ENCODE peak calls at places on chromosomes 16 and 17, in ten cellular contexts. Y is stimulated activated CD8-positive, alpha-beta memory T cell treated with anti-CD3 and anti-CD28 coated beads, Interleukin-2, amount 100 ng/mL, for 48 hours; S is H9; W is Calu3; C is AG04449; X is T-helper 17 cell; B is AG20443; L is T-helper 1 cell; V is activated T-cell treated with anti-CD3 and anti-CD28 coated beads for 48 hours; U is iPS-NIHi11. N is an unnamed sample.

GRCh38 chr16:380837-381787 is 666 bp downstream of the PGAP6 start:
- DNase-seq in S (no peak), B (peak), C (no peak), V (no peak), X (peak), U (peak), Y (no peak), L (no peak), W (no peak), N (peak)

GRCh38 chr16:53775821-53776431 is 72.0 kb downstream of the FTO start:
- DNase-seq in X (no peak), V (no peak), C (peak), B (peak), W (peak), L (no peak), S (no peak), Y (no peak), U (no peak), N (peak)

GRCh38 chr16:59305850-59306249 is 571.7 kb upstream of the GOT2 start:
- DNase-seq in C (no peak), W (no peak), L (no peak), B (peak), V (no peak), X (no peak), S (no peak), U (no peak), Y (no peak), N (no peak)

GRCh38 chr17:6853764-6854442 is 22.4 kb upstream of the TEKT1 start:
- DNase-seq in C (no peak), V (peak), X (no peak), B (no peak), U (peak), W (no peak), Y (no peak), S (peak), L (no peak), N (no peak)

GRCh38 chr16:83137894-83138293 is 511.1 kb downstream of the CDH13 start:
- DNase-seq in Y (no peak), X (no peak), V (no peak), B (peak), S (no peak), L (no peak), C (no peak), U (no peak), W (no peak), N (peak)

GRCh38 chr16:66936462-66936861 is 1.1 kb downstream of the CES2 start:
- DNase-seq in S (no peak), Y (no peak), V (no peak), U (no peak), B (no peak), W (no peak), C (no peak), L (no peak), X (no peak), N (no peak)

GRCh38 chr17:72123496-72123963 is 2.7 kb downstream of the SOX9 start:
- DNase-seq in V (no peak), Y (no peak), U (no peak), B (no peak), L (no peak), X (no peak), S (no peak), W (peak), C (no peak), N (no peak)

GRCh38 chr17:35748323-35748960 is 4.6 kb downstream of the GAS2L2 start:
- DNase-seq in Y (no peak), B (no peak), X (no peak), W (peak), L (no peak), V (no peak), U (no peak), C (no peak), S (no peak), N (no peak)

GRCh38 chr17:41393294-41393693 is 4.1 kb downstream of the KRT31 start:
- DNase-seq in B (no peak), Y (no peak), U (no peak), W (no peak), L (no peak), C (no peak), X (no peak), V (no peak), S (no peak), N (no peak)

GRCh38 chr17:66491213-66491612 is 188.8 kb downstream of the PRKCA start:
- DNase-seq in C (no peak), V (no peak), X (no peak), L (no peak), W (no peak), B (no peak), Y (no peak), S (no peak), U (no peak), N (no peak)

GRCh38 chr17:58398574-58399266 is 18.6 kb downstream of the RNF43 start:
- DNase-seq in C (no peak), X (no peak), Y (no peak), W (no peak), B (no peak), L (no peak), U (no peak), S (no peak), V (no peak), N (no peak)

GRCh38 chr17:29107084-29107483 is 64.1 kb downstream of the PIPOX start:
- DNase-seq in L (no peak), C (no peak), X (no peak), U (no peak), Y (no peak), B (no peak), V (no peak), W (no peak), S (no peak), N (no peak)

GRCh38 chr17:27546624-27547300 is 84.2 kb upstream of the LGALS9 start:
- DNase-seq in Y (no peak), B (no peak), L (no peak), X (no peak), U (no peak), V (no peak), W (no peak), C (no peak), S (no peak), N (no peak)

GRCh38 chr17:80529104-80529903 is 15.3 kb upstream of the RPTOR start:
- DNase-seq in X (no peak), V (no peak), B (no peak), C (no peak), S (no peak), Y (no peak), W (no peak), U (no peak), L (no peak), N (no peak)

N was measured in GM23248.